ENCODE peak calls at places on chromosomes 7 and 10, in six cellular contexts. P is transverse colon, N is GM23338, G is HepG2, E is stomach, H is spleen. W is an unnamed sample.

GRCh38 chr7:51459809-51460208 is 143.2 kb upstream of the COBL start:
- DNase-seq in G (no peak), P (no peak), N (peak), E (no peak), H (no peak), W (no peak)

GRCh38 chr7:3495530-3495929 is 194.5 kb downstream of the SDK1 start:
- DNase-seq in N (no peak), P (no peak), G (no peak), E (no peak), H (no peak), W (peak)

GRCh38 chr7:156157409-156158012 is 345.2 kb upstream of the SHH start:
- DNase-seq in N (no peak), P (no peak), E (no peak), H (no peak), G (no peak), W (no peak)

GRCh38 chr7:95397381-95397780 is 1.2 kb upstream of the PON3 start:
- DNase-seq in H (no peak), P (no peak), G (no peak), E (no peak), N (no peak), W (no peak)

GRCh38 chr10:132670546-132670945 is 115.4 kb downstream of the NKX6-2 start:
- DNase-seq in E (no peak), H (no peak), N (no peak), G (no peak), P (no peak), W (peak)

GRCh38 chr10:32210306-32211045 is 136.5 kb downstream of the EPC1 start:
- DNase-seq in N (peak), H (no peak), E (no peak), G (peak), P (peak), W (no peak)

GRCh38 chr10:17479015-17479615 is 24.7 kb upstream of the ST8SIA6 start:
- DNase-seq in P (no peak), E (no peak), G (no peak), H (no peak), N (no peak), W (no peak)

GRCh38 chr10:110353244-110354119 is 48.8 kb upstream of the SMNDC1 start:
- DNase-seq in E (no peak), G (no peak), P (peak), H (no peak), N (peak), W (no peak)

GRCh38 chr10:108690530-108690929 is 1232.8 kb downstream of the XPNPEP1 start:
- DNase-seq in E (no peak), G (no peak), N (no peak), H (no peak), P (no peak), W (no peak)

GRCh38 chr7:99034932-99035722 is 108.8 kb downstream of the SMURF1 start:
- DNase-seq in H (no peak), N (no peak), P (no peak), G (no peak), E (no peak), W (no peak)

GRCh38 chr7:44185729-44186128 is 3.5 kb downstream of the GCK start:
- DNase-seq in N (no peak), H (no peak), G (no peak), E (no peak), P (no peak), W (no peak)

GRCh38 chr10:102109166-102110116 is 10.7 kb downstream of the LDB1 start:
- DNase-seq in P (no peak), H (no peak), E (no peak), N (no peak), G (no peak), W (no peak)

GRCh38 chr10:97564776-97565175 is 7.8 kb upstream of the ANKRD2 start:
- DNase-seq in H (peak), P (no peak), N (no peak), E (no peak), G (no peak), W (no peak)

GRCh38 chr10:13977861-13978843 is 352.6 kb downstream of the FRMD4A start:
- DNase-seq in H (no peak), N (no peak), P (no peak), E (no peak), G (no peak), W (no peak)

GRCh38 chr10:103241262-103242011 is 4.2 kb upstream of the RPEL1 start:
- DNase-seq in H (no peak), G (peak), N (peak), P (peak), E (peak), W (peak)

GRCh38 chr10:50990568-50991495 is 83.5 kb upstream of the PRKG1 start:
- DNase-seq in E (no peak), G (no peak), P (peak), H (no peak), N (peak), W (peak)
- TF ChIP-seq POLR2AphosphoS5 in E (no peak), G (no peak), P (no peak), H (no peak), N (no peak), W (no peak)

GRCh38 chr10:86164912-86165311 is 201.7 kb downstream of the GRID1 start:
- DNase-seq in E (no peak), H (peak), N (no peak), G (no peak), P (no peak), W (no peak)
- TF ChIP-seq POLR2AphosphoS5 in E (no peak), H (no peak), N (no peak), G (no peak), P (no peak), W (no peak)

DNA sequence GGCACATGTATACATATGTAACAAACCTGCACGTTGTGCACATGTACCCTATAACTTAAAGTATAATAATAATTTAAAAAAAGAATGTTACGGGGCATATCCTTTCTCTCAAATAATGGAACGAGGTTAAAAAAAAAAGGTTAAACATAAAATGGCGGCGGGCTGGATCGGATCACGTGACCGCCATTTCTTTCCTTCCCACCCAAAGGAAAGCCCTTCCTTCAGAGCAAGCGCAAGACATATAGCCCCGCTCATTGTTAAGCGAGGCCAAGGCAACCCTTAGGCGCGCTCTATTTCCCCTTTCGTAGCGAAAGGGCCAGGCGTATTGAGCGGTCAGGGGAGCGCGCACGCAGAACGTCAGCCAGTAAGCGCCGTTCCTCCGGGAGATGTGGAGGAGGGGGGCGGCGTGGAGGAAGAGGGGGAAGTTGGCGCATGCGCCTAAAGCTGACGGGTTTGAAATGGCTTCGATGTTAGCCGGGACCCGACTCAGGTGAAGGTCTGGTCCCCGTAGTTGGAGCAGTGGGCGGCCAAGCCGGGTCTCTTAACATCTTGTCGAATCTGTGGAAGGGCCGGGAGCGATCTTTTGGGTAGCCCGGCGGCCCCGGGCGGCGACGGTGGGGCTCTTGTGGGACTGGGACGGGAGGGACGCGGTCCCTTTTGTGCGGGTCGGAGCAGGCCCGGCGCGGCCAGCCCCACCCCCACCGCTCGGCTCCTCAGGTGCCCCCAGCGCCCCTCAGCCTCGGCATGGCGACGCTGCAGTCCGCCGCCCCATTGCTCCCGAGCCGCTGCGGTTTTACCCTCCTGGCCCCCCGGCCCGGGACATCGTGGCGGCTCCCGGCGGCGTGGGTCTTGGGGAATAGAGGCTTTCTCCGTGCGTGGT is at the start of gene CCAR1:
- DNase-seq in P (peak), G (peak), H (peak), N (peak), E (peak), W (peak)
- TF ChIP-seq POLR2AphosphoS5 in P (peak), G (peak), H (peak), N (peak), E (peak), W (peak)

GRCh38 chr7:26213821-26214515 is 12.4 kb downstream of the CBX3 start:
- DNase-seq in N (no peak), G (no peak), E (no peak), H (no peak), P (no peak), W (no peak)
- TF ChIP-seq POLR2AphosphoS5 in N (no peak), G (no peak), E (no peak), H (no peak), P (no peak), W (no peak)

GRCh38 chr7:22579961-22580360 is 80.0 kb upstream of the STEAP1B start:
- DNase-seq in H (no peak), P (no peak), N (no peak), G (no peak), E (no peak), W (no peak)

GRCh38 chr7:22584179-22584578 is 84.2 kb upstream of the STEAP1B start:
- DNase-seq in H (no peak), E (no peak), N (no peak), P (no peak), G (no peak), W (no peak)

GRCh38 chr7:22578048-22578770 is 78.2 kb upstream of the STEAP1B start:
- DNase-seq in H (no peak), P (no peak), N (no peak), G (no peak), E (no peak), W (no peak)

GRCh38 chr7:22582860-22583640 is 83.1 kb upstream of the STEAP1B start:
- DNase-seq in G (no peak), N (peak), P (no peak), E (peak), H (no peak), W (no peak)

GRCh38 chr7:22581099-22581498 is 81.1 kb upstream of the STEAP1B start:
- DNase-seq in G (no peak), N (no peak), H (no peak), E (no peak), P (no peak), W (no peak)
- TF ChIP-seq POLR2AphosphoS5 in G (no peak), N (no peak), H (no peak), E (no peak), P (no peak), W (no peak)

GRCh38 chr7:22350466-22351328 is 6.3 kb downstream of the RAPGEF5 start:
- DNase-seq in N (no peak), H (no peak), E (no peak), P (no peak), G (peak), W (no peak)
- TF ChIP-seq POLR2AphosphoS5 in N (no peak), H (no peak), E (no peak), P (no peak), G (no peak), W (no peak)

DNA sequence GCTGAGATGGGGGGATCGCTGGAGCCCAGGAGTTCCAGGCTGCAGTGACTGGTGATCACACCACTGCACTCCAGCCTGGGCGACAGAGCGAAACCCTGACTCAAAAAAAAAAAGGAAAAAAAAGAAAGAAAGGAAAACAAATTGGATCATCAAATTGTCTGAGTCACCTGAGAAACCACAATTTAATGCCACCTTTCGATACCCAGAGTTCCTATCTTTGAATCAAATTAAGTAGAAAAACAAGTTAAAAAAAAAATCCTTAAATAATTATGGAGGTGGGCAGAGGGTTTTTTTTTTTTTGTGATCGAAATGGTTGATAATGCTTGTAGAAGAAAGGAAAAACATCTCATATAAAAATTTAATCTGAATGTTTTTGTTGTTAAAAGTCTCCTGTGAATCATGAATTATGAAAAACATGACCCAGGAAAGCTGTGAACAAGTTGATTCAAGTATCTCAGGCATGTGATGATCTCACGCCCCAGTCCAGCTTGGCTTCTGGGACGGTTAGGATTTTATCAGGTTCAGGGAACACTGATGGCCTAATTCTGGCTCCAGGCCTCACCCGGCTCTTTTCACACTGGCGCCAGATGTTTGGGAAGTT is 25.3 kb upstream of the CUX1 start:
- DNase-seq in G (no peak), H (peak), N (no peak), E (no peak), P (no peak), W (no peak)
- TF ChIP-seq POLR2AphosphoS5 in G (no peak), H (no peak), N (no peak), E (no peak), P (no peak), W (no peak)

GRCh38 chr10:15624405-15625191 is 95.1 kb downstream of the ITGA8 start:
- DNase-seq in N (no peak), P (no peak), G (no peak), E (no peak), H (no peak), W (no peak)

GRCh38 chr10:15625261-15625660 is 94.5 kb downstream of the ITGA8 start:
- DNase-seq in E (no peak), N (no peak), G (no peak), H (no peak), P (no peak), W (no peak)

GRCh38 chr10:15620304-15620703 is 99.4 kb downstream of the ITGA8 start:
- DNase-seq in E (no peak), P (no peak), H (no peak), G (no peak), N (no peak), W (no peak)

GRCh38 chr10:15626937-15627336 is 92.8 kb downstream of the ITGA8 start:
- DNase-seq in G (no peak), E (no peak), P (no peak), N (no peak), H (no peak), W (no peak)

DNA sequence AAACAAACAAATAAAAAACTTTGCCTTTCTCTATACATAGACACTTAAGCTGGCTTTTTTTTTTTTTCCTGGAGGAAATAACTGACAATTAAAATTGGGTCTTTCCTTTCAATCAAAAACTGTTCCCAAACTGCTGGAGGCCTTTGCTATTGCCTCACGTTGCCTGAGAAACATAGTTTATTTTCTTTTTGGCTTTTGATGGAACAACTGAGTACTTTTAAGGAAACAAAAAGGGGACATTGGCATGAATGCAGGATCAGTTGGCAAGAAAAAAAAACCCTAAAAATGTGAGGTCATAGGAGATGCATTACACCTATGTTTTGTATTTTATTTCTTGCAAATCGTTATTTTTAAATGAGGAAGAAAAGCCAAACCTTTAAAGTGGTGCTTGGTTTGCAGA is 98.6 kb downstream of the ITGA8 start:
- DNase-seq in H (no peak), P (no peak), G (no peak), N (no peak), E (no peak), W (no peak)
- TF ChIP-seq POLR2AphosphoS5 in H (no peak), P (no peak), G (no peak), N (no peak), E (no peak), W (no peak)

DNA sequence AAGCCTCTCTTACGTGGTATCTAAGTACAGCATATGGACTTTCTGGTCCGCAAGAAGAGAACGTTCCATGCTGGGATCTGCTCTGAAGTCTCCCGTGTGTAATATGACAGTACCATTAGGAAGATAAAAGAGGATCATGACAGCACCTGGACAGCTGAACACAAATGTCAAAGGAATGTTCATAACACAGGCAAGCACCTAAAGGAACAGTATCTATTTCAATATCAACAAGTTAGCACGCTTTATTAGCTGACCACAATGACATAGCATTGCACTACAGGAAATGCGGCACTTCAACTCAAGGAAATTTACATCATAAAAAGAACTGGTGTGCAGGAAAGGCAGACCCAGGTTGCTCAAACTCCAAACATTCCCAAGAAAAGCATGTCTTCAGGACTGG is 9.8 kb downstream of the DCLRE1A start:
- DNase-seq in H (no peak), G (no peak), P (no peak), N (peak), E (no peak), W (no peak)
- TF ChIP-seq POLR2AphosphoS5 in H (no peak), G (no peak), P (no peak), N (no peak), E (no peak), W (no peak)